ENCODE peak calls at places on chromosomes 5 and 9, in four cellular contexts. One of them, this sample, is unnamed.

GRCh38 chr5:25568989-25569625 is 924.3 kb upstream of the CDH10 start:
- DNase-seq in Peyer's patch: no peak
- DNase-seq in prostate gland: no peak
- DNase-seq in suprapubic skin: no peak
- DNase-seq in this sample: no peak

GRCh38 chr9:3646226-3646625 is 120.4 kb upstream of the RFX3 start:
- DNase-seq in prostate gland: no peak
- DNase-seq in Peyer's patch: no peak
- DNase-seq in suprapubic skin: no peak
- DNase-seq in this sample: no peak

GRCh38 chr5:102715405-102715804 is 39.7 kb upstream of the PAM start:
- DNase-seq in suprapubic skin: no peak
- DNase-seq in prostate gland: no peak
- DNase-seq in Peyer's patch: no peak
- DNase-seq in this sample: no peak

GRCh38 chr5:61371474-61371873 is 39.4 kb downstream of the ZSWIM6 start:
- DNase-seq in Peyer's patch: no peak
- DNase-seq in prostate gland: no peak
- DNase-seq in suprapubic skin: no peak
- DNase-seq in this sample: no peak

GRCh38 chr9:21413089-21414023 is 4.4 kb downstream of the IFNA8 start:
- DNase-seq in prostate gland: no peak
- DNase-seq in suprapubic skin: no peak
- DNase-seq in Peyer's patch: no peak
- DNase-seq in this sample: no peak

GRCh38 chr5:137876101-137876500 is 8.4 kb downstream of the MYOT start:
- DNase-seq in suprapubic skin: no peak
- DNase-seq in Peyer's patch: no peak
- DNase-seq in prostate gland: no peak
- DNase-seq in this sample: no peak

GRCh38 chr9:89759563-89759962 is 154.8 kb downstream of the GADD45G start:
- DNase-seq in Peyer's patch: no peak
- DNase-seq in suprapubic skin: no peak
- DNase-seq in prostate gland: no peak
- DNase-seq in this sample: no peak

GRCh38 chr5:470961-471749 is 28.2 kb downstream of the EXOC3 start:
- DNase-seq in suprapubic skin: peak; percentile 68
- DNase-seq in Peyer's patch: peak; percentile 47
- DNase-seq in prostate gland: no peak
- DNase-seq in this sample: peak; percentile 1

GRCh38 chr9:89428901-89429890 is 68.7 kb downstream of the SEMA4D start:
- DNase-seq in Peyer's patch: peak; percentile 81
- DNase-seq in prostate gland: no peak
- DNase-seq in suprapubic skin: no peak
- DNase-seq in this sample: no peak

GRCh38 chr9:70610287-70610644 is 195.8 kb upstream of the KLF9 start:
- DNase-seq in prostate gland: no peak
- DNase-seq in suprapubic skin: no peak
- DNase-seq in Peyer's patch: no peak
- DNase-seq in this sample: no peak

GRCh38 chr5:142772766-142773293 is 2.7 kb downstream of the ARHGAP26 start:
- DNase-seq in suprapubic skin: no peak
- DNase-seq in prostate gland: no peak
- DNase-seq in Peyer's patch: no peak
- DNase-seq in this sample: no peak

GRCh38 chr5:134944630-134945029 is 23.1 kb upstream of the CATSPER3 start:
- DNase-seq in prostate gland: no peak
- DNase-seq in Peyer's patch: no peak
- DNase-seq in suprapubic skin: no peak
- DNase-seq in this sample: no peak

GRCh38 chr9:14247577-14247976 is 66.4 kb downstream of the NFIB start:
- DNase-seq in Peyer's patch: no peak
- DNase-seq in prostate gland: no peak
- DNase-seq in suprapubic skin: no peak
- DNase-seq in this sample: no peak

GRCh38 chr9:113495555-113495954 is 32.0 kb downstream of the RGS3 start:
- DNase-seq in suprapubic skin: no peak
- DNase-seq in Peyer's patch: no peak
- DNase-seq in prostate gland: no peak
- DNase-seq in this sample: no peak

GRCh38 chr5:167950126-167950721 is 341.2 kb upstream of the WWC1 start:
- DNase-seq in suprapubic skin: no peak
- DNase-seq in Peyer's patch: no peak
- DNase-seq in prostate gland: no peak
- DNase-seq in this sample: no peak

GRCh38 chr5:82211855-82212572 is 66.1 kb downstream of the RPS23 start:
- DNase-seq in prostate gland: no peak
- DNase-seq in suprapubic skin: no peak
- DNase-seq in Peyer's patch: no peak
- DNase-seq in this sample: no peak

GRCh38 chr5:149503006-149503405 is 48.2 kb downstream of the CSNK1A1 start:
- DNase-seq in suprapubic skin: no peak
- DNase-seq in prostate gland: no peak
- DNase-seq in Peyer's patch: no peak
- DNase-seq in this sample: no peak

GRCh38 chr5:74850016-74850415 is 16.2 kb downstream of the FAM169A start:
- DNase-seq in prostate gland: no peak
- DNase-seq in Peyer's patch: no peak
- DNase-seq in suprapubic skin: no peak
- DNase-seq in this sample: no peak
- H3K27ac ChIP-seq in prostate gland: no peak overlapping the region
- H3K27ac ChIP-seq in Peyer's patch: no peak overlapping the region
- H3K27ac ChIP-seq in suprapubic skin: no peak overlapping the region
- H3K27ac ChIP-seq in this sample: no peak overlapping the region

GRCh38 chr5:151040211-151040747 is 19.9 kb downstream of the GPX3 start:
- DNase-seq in Peyer's patch: peak; percentile 76
- DNase-seq in prostate gland: no peak
- DNase-seq in suprapubic skin: no peak
- DNase-seq in this sample: no peak
- H3K27ac ChIP-seq in Peyer's patch: peak overlapping the region; percentile 54
- H3K27ac ChIP-seq in prostate gland: no peak overlapping the region
- H3K27ac ChIP-seq in suprapubic skin: peak overlapping the region; percentile 82
- H3K27ac ChIP-seq in this sample: peak overlapping the region; percentile 85

GRCh38 chr5:124888050-124888506 is 141.6 kb upstream of the ZNF608 start:
- DNase-seq in Peyer's patch: no peak
- DNase-seq in suprapubic skin: no peak
- DNase-seq in prostate gland: no peak
- DNase-seq in this sample: no peak
- H3K27ac ChIP-seq in Peyer's patch: no peak overlapping the region
- H3K27ac ChIP-seq in suprapubic skin: no peak overlapping the region
- H3K27ac ChIP-seq in prostate gland: no peak overlapping the region
- H3K27ac ChIP-seq in this sample: no peak overlapping the region

GRCh38 chr5:14759744-14760547 is 95.4 kb downstream of the OTULIN start:
- DNase-seq in Peyer's patch: no peak
- DNase-seq in prostate gland: no peak
- DNase-seq in suprapubic skin: no peak
- DNase-seq in this sample: no peak
- H3K27ac ChIP-seq in Peyer's patch: no peak overlapping the region
- H3K27ac ChIP-seq in prostate gland: no peak overlapping the region
- H3K27ac ChIP-seq in suprapubic skin: no peak overlapping the region
- H3K27ac ChIP-seq in this sample: no peak overlapping the region

GRCh38 chr5:98713027-98713426 is 60.4 kb upstream of the RGMB start:
- DNase-seq in Peyer's patch: no peak
- DNase-seq in suprapubic skin: no peak
- DNase-seq in prostate gland: no peak
- DNase-seq in this sample: no peak
- H3K27ac ChIP-seq in Peyer's patch: no peak overlapping the region
- H3K27ac ChIP-seq in suprapubic skin: no peak overlapping the region
- H3K27ac ChIP-seq in prostate gland: no peak overlapping the region
- H3K27ac ChIP-seq in this sample: no peak overlapping the region

DNA sequence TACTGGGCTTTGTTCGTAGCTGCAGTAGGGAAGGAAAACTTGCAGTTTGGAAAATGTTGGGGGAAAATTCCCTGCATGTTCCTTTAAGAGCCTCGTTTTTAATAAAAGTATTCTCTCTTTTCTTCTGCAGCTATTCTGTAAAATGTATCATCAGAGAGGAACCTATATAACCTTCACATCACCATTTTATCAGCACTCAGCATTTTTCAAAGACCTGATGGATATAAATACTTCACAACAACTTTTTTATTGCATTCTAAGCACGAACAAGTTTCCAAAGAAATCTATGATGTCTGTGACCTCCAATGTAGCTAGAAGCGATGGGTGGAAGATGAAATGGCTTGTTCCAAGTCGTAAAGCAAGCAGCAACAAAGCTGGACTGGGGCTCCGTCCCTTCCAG is 84.1 kb downstream of the NSUN2 start:
- DNase-seq in prostate gland: no peak
- DNase-seq in Peyer's patch: no peak
- DNase-seq in suprapubic skin: no peak
- DNase-seq in this sample: no peak
- H3K27ac ChIP-seq in prostate gland: no peak overlapping the region
- H3K27ac ChIP-seq in Peyer's patch: no peak overlapping the region
- H3K27ac ChIP-seq in suprapubic skin: no peak overlapping the region
- H3K27ac ChIP-seq in this sample: no peak overlapping the region

This sample was measured in thyroid gland.